ENCODE peak calls at places on chromosomes 2 and 18, in eight cellular contexts. K is amygdala; Y is PC-3; A is AG10803; S is RPMI7951; J is NCI-H2081; M is activated effector memory CD4-positive, alpha-beta T cell treated with anti-CD3 and anti-CD28 coated beads, Interleukin-2, amount 50 U/mL, for 16 hours; L is RCC 7860. N is an unnamed sample.

GRCh38 chr2:100759901-100760300 is 60.0 kb upstream of the NPAS2 start:
- DNase-seq in K (no peak), Y (no peak), A (peak; percentile 45), S (no peak), J (no peak), M (no peak), L (no peak), N (no peak)

GRCh38 chr2:16726147-16726546 is 60.5 kb upstream of the CYRIA start:
- DNase-seq in K (no peak), Y (no peak), A (no peak), S (no peak), J (no peak), M (no peak), L (no peak), N (no peak)

GRCh38 chr2:20515293-20516220 is 68.7 kb downstream of the RHOB start:
- DNase-seq in K (no peak), Y (no peak), A (no peak), S (peak; percentile 34), J (no peak), M (no peak), L (no peak), N (no peak)

GRCh38 chr2:43759195-43759594 is 14.6 kb upstream of the DYNC2LI1 start:
- DNase-seq in K (no peak), Y (peak; percentile 91), A (peak; percentile 87), S (peak; percentile 74), J (no peak), M (no peak), L (peak; percentile 93), N (peak; percentile 90)

GRCh38 chr2:86031606-86032005 is 74.1 kb downstream of the POLR1A start:
- DNase-seq in K (no peak), Y (no peak), A (no peak), S (no peak), J (no peak), M (no peak), L (no peak), N (no peak)

GRCh38 chr2:4247796-4248195 is 544.4 kb downstream of the DCDC2C start:
- DNase-seq in K (no peak), Y (no peak), A (no peak), S (no peak), J (no peak), M (no peak), L (no peak), N (no peak)

GRCh38 chr2:103167599-103167998 is 405.8 kb downstream of the TMEM182 start:
- DNase-seq in K (no peak), Y (no peak), A (no peak), S (no peak), J (no peak), M (no peak), L (no peak), N (no peak)

GRCh38 chr18:76131738-76132137 is 363.3 kb downstream of the ZNF516 start:
- DNase-seq in K (no peak), Y (no peak), A (peak; percentile 55), S (no peak), J (no peak), M (no peak), L (no peak), N (no peak)

GRCh38 chr2:214593723-214594122 is 182.9 kb downstream of the VWC2L start:
- DNase-seq in K (no peak), Y (peak; percentile 41), A (no peak), S (no peak), J (no peak), M (no peak), L (peak; percentile 90), N (peak; percentile 95)

GRCh38 chr2:53787911-53788289 is 1.1 kb downstream of the ERLEC1 start:
- DNase-seq in K (no peak), Y (peak; percentile 14), A (no peak), S (peak; percentile 11), J (no peak), M (no peak), L (no peak), N (no peak)

GRCh38 chr2:112482309-112483046 is 522 bp downstream of the TTL start:
- DNase-seq in K (peak; percentile 19), Y (peak; percentile 41), A (peak; percentile 43), S (peak; percentile 60), J (peak; percentile 61), M (peak; percentile 78), L (no peak), N (peak; percentile 56)

GRCh38 chr18:267688-268552 is at the start of gene THOC1:
- DNase-seq in K (peak; percentile 72), Y (peak; percentile 94), A (peak; percentile 88), S (peak; percentile 88), J (peak; percentile 94), M (peak; percentile 98), L (peak; percentile 79), N (peak; percentile 89)

GRCh38 chr18:923144-923543 is 18.5 kb downstream of the ADCYAP1 start:
- DNase-seq in K (no peak), Y (no peak), A (no peak), S (no peak), J (peak; percentile 51), M (no peak), L (no peak), N (no peak)

GRCh38 chr2:117980381-117980780 is 33.5 kb downstream of the CCDC93 start:
- DNase-seq in K (no peak), Y (peak; percentile 6), A (peak; percentile 90), S (peak; percentile 75), J (no peak), M (no peak), L (peak; percentile 77), N (no peak)

GRCh38 chr18:32337347-32337746 is 133.3 kb downstream of the GAREM1 start:
- DNase-seq in K (no peak), Y (no peak), A (no peak), S (no peak), J (no peak), M (no peak), L (no peak), N (no peak)

GRCh38 chr2:72006188-72006736 is 141.4 kb downstream of the CYP26B1 start:
- DNase-seq in K (no peak), Y (no peak), A (no peak), S (no peak), J (no peak), M (no peak), L (no peak), N (no peak)

GRCh38 chr2:16160281-16161084 is 220.1 kb downstream of the MYCN start:
- DNase-seq in K (no peak), Y (no peak), A (no peak), S (no peak), J (no peak), M (no peak), L (no peak), N (no peak)

GRCh38 chr2:170237572-170238120 is 59.7 kb downstream of the MYO3B start:
- DNase-seq in K (no peak), Y (peak; percentile 7), A (no peak), S (no peak), J (peak; percentile 6), M (no peak), L (no peak), N (no peak)

GRCh38 chr2:160301420-160301819 is 101.3 kb upstream of the ITGB6 start:
- DNase-seq in K (no peak), Y (no peak), A (peak; percentile 46), S (no peak), J (no peak), M (peak; percentile 64), L (no peak), N (no peak)

GRCh38 chr2:205972113-205972512 is 113.9 kb downstream of the INO80D start:
- DNase-seq in K (no peak), Y (peak; percentile 65), A (no peak), S (no peak), J (no peak), M (no peak), L (no peak), N (no peak)

GRCh38 chr2:175393851-175394250 is 212.3 kb upstream of the ATP5MC3 start:
- DNase-seq in K (no peak), Y (no peak), A (no peak), S (no peak), J (no peak), M (no peak), L (no peak), N (no peak)